ENCODE peak calls at places on chromosomes 2 and 18, in ten cellular contexts. Z, A, Q, W, L, B, D, K, Y and C are unnamed samples.

GRCh38 chr2:66553370-66553769 is 118.4 kb downstream of the MEIS1 start:
- DNase-seq in Z (no peak), A (peak; percentile 61), Q (no peak), W (peak; percentile 67), L (peak; percentile 58), B (no peak), D (peak; percentile 74), K (peak; percentile 43), Y (peak; percentile 60), C (peak; percentile 63)

GRCh38 chr2:106859498-106859897 is 26.5 kb downstream of the ST6GAL2 start:
- DNase-seq in Z (no peak), A (no peak), Q (no peak), W (no peak), L (no peak), B (no peak), D (no peak), K (no peak), Y (no peak), C (no peak)

GRCh38 chr18:10095356-10095755 is 181.5 kb downstream of the VAPA start:
- DNase-seq in Z (no peak), A (no peak), Q (no peak), W (no peak), L (no peak), B (no peak), D (no peak), K (no peak), Y (no peak), C (no peak)

GRCh38 chr2:80378-80777 is 34.1 kb upstream of the FAM110C start:
- DNase-seq in Z (no peak), A (no peak), Q (no peak), W (no peak), L (no peak), B (no peak), D (no peak), K (no peak), Y (no peak), C (no peak)

GRCh38 chr2:55743583-55743982 is 49.9 kb upstream of the PNPT1 start:
- DNase-seq in Z (no peak), A (no peak), Q (no peak), W (no peak), L (no peak), B (peak; percentile 36), D (no peak), K (no peak), Y (no peak), C (no peak)

GRCh38 chr2:223747392-223748042 is 89.9 kb downstream of the AP1S3 start:
- DNase-seq in Z (no peak), A (no peak), Q (no peak), W (no peak), L (no peak), B (no peak), D (no peak), K (no peak), Y (no peak), C (no peak)

GRCh38 chr2:76625101-76625500 is 897.1 kb downstream of the LRRTM4 start:
- DNase-seq in Z (no peak), A (no peak), Q (no peak), W (no peak), L (no peak), B (no peak), D (no peak), K (no peak), Y (no peak), C (no peak)

GRCh38 chr2:148303166-148303565 is 282.3 kb downstream of the MBD5 start:
- DNase-seq in Z (no peak), A (no peak), Q (no peak), W (no peak), L (no peak), B (no peak), D (no peak), K (no peak), Y (no peak), C (no peak)

GRCh38 chr2:86297382-86298147 is 39.9 kb downstream of the REEP1 start:
- DNase-seq in Z (no peak), A (no peak), Q (no peak), W (no peak), L (no peak), B (no peak), D (no peak), K (no peak), Y (no peak), C (no peak)

GRCh38 chr18:48222118-48222517 is 187.1 kb downstream of the ZBTB7C start:
- DNase-seq in Z (no peak), A (peak; percentile 67), Q (no peak), W (no peak), L (peak; percentile 59), B (no peak), D (peak; percentile 52), K (peak; percentile 63), Y (peak; percentile 52), C (peak; percentile 87)

GRCh38 chr2:176079851-176080539 is 3.8 kb downstream of the EVX2 start:
- DNase-seq in Z (peak; percentile 82), A (no peak), Q (no peak), W (no peak), L (peak; percentile 80), B (peak; percentile 65), D (no peak), K (peak; percentile 67), Y (no peak), C (no peak)

GRCh38 chr2:105288133-105288532 is 41.4 kb downstream of the TGFBRAP1 start:
- DNase-seq in Z (no peak), A (no peak), Q (no peak), W (no peak), L (no peak), B (no peak), D (no peak), K (no peak), Y (no peak), C (no peak)
- H3K27ac ChIP-seq in Z (no peak overlapping the region), A (no peak overlapping the region), Q (no peak overlapping the region), W (no peak overlapping the region), L (no peak overlapping the region), B (no peak overlapping the region), D (no peak overlapping the region), K (no peak overlapping the region), Y (no peak overlapping the region), C (no peak overlapping the region)

GRCh38 chr2:36562245-36562644 is 35.7 kb downstream of the FEZ2 start:
- DNase-seq in Z (no peak), A (no peak), Q (no peak), W (no peak), L (no peak), B (peak; percentile 73), D (peak; percentile 78), K (no peak), Y (no peak), C (no peak)

GRCh38 chr2:36562973-36563532 is 34.9 kb downstream of the FEZ2 start:
- DNase-seq in Z (no peak), A (no peak), Q (no peak), W (no peak), L (no peak), B (peak; percentile 34), D (peak; percentile 88), K (no peak), Y (no peak), C (peak; percentile 78)

GRCh38 chr2:36566887-36567286 is 31.1 kb downstream of the FEZ2 start:
- DNase-seq in Z (no peak), A (no peak), Q (no peak), W (no peak), L (no peak), B (no peak), D (no peak), K (no peak), Y (no peak), C (no peak)

GRCh38 chr2:36565712-36566111 is 32.3 kb downstream of the FEZ2 start:
- DNase-seq in Z (no peak), A (no peak), Q (no peak), W (no peak), L (no peak), B (no peak), D (no peak), K (no peak), Y (no peak), C (no peak)

DNA sequence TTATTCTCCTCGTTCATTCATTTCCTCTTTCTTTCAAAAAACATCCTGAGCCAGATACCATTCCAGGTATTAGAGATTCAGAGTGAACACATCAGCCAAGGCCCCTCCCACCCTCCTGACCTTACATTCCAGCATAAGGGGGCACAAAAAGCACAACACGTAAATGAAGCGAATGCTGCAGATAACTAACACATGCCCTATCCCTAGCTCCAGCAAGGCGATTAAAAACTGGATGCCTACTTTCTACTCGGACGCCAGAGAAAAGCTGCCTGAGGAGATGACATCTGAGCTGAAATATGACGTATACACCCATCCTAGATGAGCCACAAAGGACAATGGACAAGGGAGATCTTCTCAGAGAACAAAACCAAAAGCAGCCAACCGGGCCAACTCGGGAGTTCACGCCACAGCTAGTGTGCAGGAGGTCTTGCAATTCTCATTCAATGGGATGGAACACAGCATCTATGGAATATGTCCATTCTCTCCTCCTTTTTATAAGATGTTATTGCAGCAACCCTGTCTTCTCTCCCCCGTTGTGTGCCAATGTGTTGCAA is 33.5 kb downstream of the FEZ2 start:
- DNase-seq in Z (no peak), A (no peak), Q (no peak), W (no peak), L (no peak), B (no peak), D (no peak), K (no peak), Y (no peak), C (no peak)
- H3K27ac ChIP-seq in Z (peak overlapping the region; percentile 84), A (no peak overlapping the region), Q (no peak overlapping the region), W (no peak overlapping the region), L (peak overlapping the region; percentile 32), B (peak overlapping the region; percentile 99), D (peak overlapping the region; percentile 99), K (no peak overlapping the region), Y (no peak overlapping the region), C (no peak overlapping the region)

GRCh38 chr2:42971381-42971780 is 179.0 kb upstream of the HAAO start:
- DNase-seq in Z (no peak), A (no peak), Q (no peak), W (no peak), L (no peak), B (no peak), D (no peak), K (no peak), Y (no peak), C (no peak)

GRCh38 chr2:42974303-42974696 is 181.9 kb upstream of the HAAO start:
- DNase-seq in Z (no peak), A (peak; percentile 20), Q (no peak), W (no peak), L (no peak), B (no peak), D (no peak), K (no peak), Y (no peak), C (no peak)

GRCh38 chr2:42970151-42970550 is 177.8 kb upstream of the HAAO start:
- DNase-seq in Z (no peak), A (no peak), Q (no peak), W (no peak), L (no peak), B (no peak), D (no peak), K (no peak), Y (no peak), C (no peak)

GRCh38 chr2:42973771-42974170 is 181.4 kb upstream of the HAAO start:
- DNase-seq in Z (no peak), A (peak; percentile 11), Q (no peak), W (no peak), L (no peak), B (no peak), D (no peak), K (no peak), Y (no peak), C (no peak)

GRCh38 chr2:42971947-42972736 is 179.8 kb upstream of the HAAO start:
- DNase-seq in Z (no peak), A (no peak), Q (no peak), W (no peak), L (no peak), B (no peak), D (no peak), K (no peak), Y (no peak), C (no peak)
- H3K27ac ChIP-seq in Z (no peak overlapping the region), A (peak overlapping the region; percentile 68), Q (peak overlapping the region; percentile 17), W (no peak overlapping the region), L (no peak overlapping the region), B (no peak overlapping the region), D (no peak overlapping the region), K (no peak overlapping the region), Y (no peak overlapping the region), C (no peak overlapping the region)

GRCh38 chr2:54599326-54599710 is 124.1 kb upstream of the EML6 start:
- DNase-seq in Z (no peak), A (no peak), Q (no peak), W (no peak), L (no peak), B (no peak), D (no peak), K (no peak), Y (peak; percentile 66), C (no peak)
- H3K27ac ChIP-seq in Z (no peak overlapping the region), A (peak overlapping the region; percentile 52), Q (peak overlapping the region; percentile 72), W (peak overlapping the region; percentile 67), L (peak overlapping the region; percentile 58), B (no peak overlapping the region), D (no peak overlapping the region), K (no peak overlapping the region), Y (peak overlapping the region; percentile 40), C (peak overlapping the region; percentile 59)